ENCODE peak calls at places on chromosome 16, in nine cellular contexts. S is CD4-positive, alpha-beta memory T cell; B is tibial nerve; L is psoas muscle; Y is adipocyte; X is Panc1; J is upper lobe of right lung; E is ovary; Z is heart left ventricle. N is an unnamed sample.

GRCh38 chr16:11253995-11254912 is 1.8 kb downstream of the SOCS1 start:
- DNase-seq in Y (peak; percentile 30), X (no peak), E (no peak), L (no peak), Z (no peak), J (no peak), S (no peak), B (no peak), N (no peak)

GRCh38 chr16:20675488-20676267 is 21.8 kb downstream of the ACSM1 start:
- DNase-seq in B (no peak), Z (no peak), Y (peak; percentile 1), X (no peak), S (no peak), E (peak; percentile 49), J (no peak), L (no peak), N (no peak)

GRCh38 chr16:10846213-10846998 is 27.8 kb upstream of the TVP23A start:
- DNase-seq in J (no peak), B (no peak), X (no peak), Z (no peak), L (no peak), S (no peak), Y (no peak), E (no peak), N (no peak)

GRCh38 chr16:65038125-65038524 is 83.7 kb downstream of the CDH11 start:
- DNase-seq in E (no peak), S (no peak), L (no peak), Y (no peak), X (no peak), J (no peak), Z (no peak), B (no peak), N (no peak)

GRCh38 chr16:61936522-61936921 is 99.7 kb downstream of the CDH8 start:
- DNase-seq in S (no peak), J (no peak), X (no peak), Z (no peak), L (no peak), B (no peak), E (no peak), Y (no peak), N (no peak)

GRCh38 chr16:86682219-86682904 is 104.0 kb downstream of the FOXL1 start:
- DNase-seq in X (no peak), S (no peak), B (no peak), Y (no peak), L (no peak), E (no peak), Z (no peak), J (no peak), N (no peak)

GRCh38 chr16:27624154-27625049 is 74.5 kb downstream of the KATNIP start:
- DNase-seq in X (no peak), E (no peak), L (no peak), J (no peak), B (no peak), Z (no peak), Y (no peak), S (no peak), N (no peak)

GRCh38 chr16:73033271-73033998 is 14.5 kb downstream of the ZFHX3 start:
- DNase-seq in S (no peak), B (no peak), Y (no peak), X (no peak), J (no peak), Z (no peak), E (no peak), L (no peak), N (no peak)

GRCh38 chr16:66058181-66058580 is 308.3 kb upstream of the CDH5 start:
- DNase-seq in L (no peak), X (no peak), J (no peak), Y (peak; percentile 89), Z (no peak), S (no peak), B (no peak), E (no peak), N (no peak)

GRCh38 chr16:23435500-23435899 is 17.5 kb downstream of the COG7 start:
- DNase-seq in B (peak; percentile 28), J (peak; percentile 83), S (peak; percentile 71), E (peak; percentile 49), X (no peak), Z (peak; percentile 42), Y (peak; percentile 76), L (peak; percentile 52), N (no peak)

GRCh38 chr16:85204242-85205010 is 92.2 kb upstream of the CIBAR2 start:
- DNase-seq in J (no peak), X (no peak), L (no peak), Y (peak; percentile 80), B (no peak), S (no peak), Z (no peak), E (no peak), N (no peak)

GRCh38 chr16:24670623-24671454 is 58.6 kb upstream of the TNRC6A start:
- DNase-seq in B (peak; percentile 15), E (peak; percentile 61), Y (peak; percentile 87), X (no peak), S (no peak), Z (peak; percentile 77), J (peak; percentile 63), L (peak; percentile 49), N (peak; percentile 88)

GRCh38 chr16:71754108-71754507 is 29.6 kb upstream of the PHLPP2 start:
- DNase-seq in E (no peak), S (no peak), Z (no peak), J (no peak), X (no peak), Y (no peak), B (no peak), L (no peak), N (no peak)

GRCh38 chr16:19095699-19096098 is 18.1 kb upstream of the ITPRIPL2 start:
- DNase-seq in E (no peak), B (no peak), Y (no peak), X (no peak), J (no peak), Z (no peak), S (no peak), L (no peak), N (no peak)

GRCh38 chr16:22217890-22218730 is 12.0 kb downstream of the EEF2K start:
- DNase-seq in B (no peak), S (peak; percentile 53), E (no peak), X (no peak), L (peak; percentile 55), Y (no peak), Z (peak; percentile 61), J (no peak), N (no peak)

GRCh38 chr16:22323998-22324786 is 27.0 kb downstream of the POLR3E start:
- DNase-seq in B (no peak), S (no peak), Z (no peak), E (no peak), X (no peak), Y (no peak), L (no peak), J (peak; percentile 35), N (no peak)

GRCh38 chr16:85245307-85246172 is 133.3 kb upstream of the CIBAR2 start:
- DNase-seq in B (peak; percentile 47), E (peak; percentile 83), J (no peak), Z (peak; percentile 74), X (peak; percentile 51), S (no peak), Y (peak; percentile 85), L (peak; percentile 66), N (no peak)

GRCh38 chr16:64808474-64808873 is 313.4 kb downstream of the CDH11 start:
- DNase-seq in X (no peak), S (no peak), L (no peak), J (no peak), E (no peak), Y (no peak), B (no peak), Z (no peak), N (no peak)

GRCh38 chr16:74837056-74837455 is 62.4 kb upstream of the FA2H start:
- DNase-seq in S (no peak), E (no peak), Z (no peak), X (no peak), L (no peak), J (no peak), Y (peak; percentile 0), B (no peak), N (no peak)

GRCh38 chr16:20897253-20897896 is 2.8 kb downstream of the DCUN1D3 start:
- DNase-seq in Y (peak; percentile 81), B (no peak), Z (no peak), S (no peak), L (peak; percentile 56), E (no peak), J (no peak), X (no peak), N (no peak)

GRCh38 chr16:85402910-85403692 is 210.0 kb upstream of the GSE1 start:
- DNase-seq in X (no peak), S (no peak), Y (no peak), E (peak; percentile 68), L (peak; percentile 48), Z (peak; percentile 78), J (peak; percentile 63), B (peak; percentile 17), N (no peak)

GRCh38 chr16:51150159-51150893 is 744 bp downstream of the SALL1 start:
- DNase-seq in E (peak; percentile 63), B (no peak), L (no peak), Z (no peak), X (no peak), Y (peak; percentile 49), J (no peak), S (no peak), N (no peak)

GRCh38 chr16:2028620-2029220 is 2.0 kb downstream of the NHERF2 start:
- DNase-seq in E (no peak), Z (no peak), Y (no peak), B (no peak), X (no peak), L (no peak), S (no peak), J (no peak), N (no peak)
- H3K4me1 ChIP-seq in E (peaks cover 21% of the 10 kb centered on the region), Z (peaks cover 36% of the 10 kb centered on the region), Y (peaks cover 17% of the 10 kb centered on the region), B (peaks cover 35% of the 10 kb centered on the region), X (peaks cover 72% of the 10 kb centered on the region), L (peaks cover 21% of the 10 kb centered on the region), S (peaks cover 18% of the 10 kb centered on the region), J (peaks cover 59% of the 10 kb centered on the region), N (no peaks in the 10 kb centered on the region)

GRCh38 chr16:57003439-57004386 is 14.4 kb downstream of the NLRC5 start:
- DNase-seq in J (peak; percentile 26), S (no peak), E (no peak), X (no peak), L (no peak), Y (no peak), Z (no peak), B (no peak), N (no peak)
- H3K4me1 ChIP-seq in J (peaks cover 22% of the 10 kb centered on the region), S (peaks cover 94% of the 10 kb centered on the region), E (no peaks in the 10 kb centered on the region), X (no peaks in the 10 kb centered on the region), L (no peaks in the 10 kb centered on the region), Y (peaks cover 22% of the 10 kb centered on the region), Z (peaks cover 21% of the 10 kb centered on the region), B (no peaks in the 10 kb centered on the region), N (no peaks in the 10 kb centered on the region)

DNA sequence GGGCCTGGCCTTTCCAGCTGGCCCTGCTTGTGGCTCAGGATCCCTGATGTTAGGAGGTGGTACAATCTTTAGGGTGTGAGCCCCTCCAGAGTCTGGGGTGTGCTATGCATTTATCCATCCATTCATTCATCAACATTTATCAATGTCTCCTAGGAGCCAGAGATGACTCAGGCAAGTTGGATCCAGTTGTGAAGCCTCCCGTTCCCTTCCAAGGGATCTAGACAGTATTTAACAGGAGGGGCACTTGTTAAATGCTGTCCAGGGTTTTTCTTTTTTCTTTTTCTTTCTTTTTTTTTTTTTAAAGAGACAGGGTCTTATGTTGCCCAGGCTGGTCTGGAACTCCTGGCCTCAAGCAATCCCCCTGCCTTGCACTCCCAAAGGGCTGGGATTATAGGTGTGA is 42.0 kb upstream of the SMPD3 start:
- DNase-seq in E (no peak), X (no peak), J (no peak), S (no peak), L (no peak), Z (no peak), B (no peak), Y (no peak), N (no peak)
- H3K4me1 ChIP-seq in E (no peaks in the 10 kb centered on the region), X (peaks cover 3% of the 10 kb centered on the region), J (peaks cover 5% of the 10 kb centered on the region), S (no peaks in the 10 kb centered on the region), L (no peaks in the 10 kb centered on the region), Z (no peaks in the 10 kb centered on the region), B (no peaks in the 10 kb centered on the region), Y (no peaks in the 10 kb centered on the region), N (peaks cover 5% of the 10 kb centered on the region)

GRCh38 chr16:82755570-82756282 is 129.0 kb downstream of the CDH13 start:
- DNase-seq in L (no peak), E (no peak), X (no peak), S (no peak), Y (no peak), J (no peak), B (no peak), Z (no peak), N (no peak)
- H3K4me1 ChIP-seq in L (peaks cover 34% of the 10 kb centered on the region), E (no peaks in the 10 kb centered on the region), X (no peaks in the 10 kb centered on the region), S (no peaks in the 10 kb centered on the region), Y (peaks cover 5% of the 10 kb centered on the region), J (peaks cover 3% of the 10 kb centered on the region), B (no peaks in the 10 kb centered on the region), Z (peaks cover 24% of the 10 kb centered on the region), N (no peaks in the 10 kb centered on the region)

N was measured in right atrium auricular region.